ENCODE peak calls at places on chromosomes 16 and 17, in seven cellular contexts. K is fibroblast of lung, M is GM23248, B is mammary epithelial cell, U is hepatocyte, H is HCT116, V is MM.1S. S is an unnamed sample.
A peak's percentile ranks its signal among the peaks of the same experiment; 100 is the strongest.

GRCh38 chr17:40563371-40564052 is 1.8 kb downstream of the CCR7 start:
- DNase-seq in M (no peak), U (no peak), V (no peak), B (no peak), H (no peak), K (no peak), S (no peak)

GRCh38 chr16:81624718-81625543 is 154.2 kb upstream of the PLCG2 start:
- DNase-seq in K (no peak), V (no peak), B (peak; percentile 86), H (no peak), M (peak; percentile 52), U (no peak), S (no peak)

GRCh38 chr16:68972008-68972407 is 128.7 kb downstream of the TANGO6 start:
- DNase-seq in H (no peak), K (no peak), M (no peak), B (no peak), V (no peak), U (no peak), S (no peak)

GRCh38 chr16:14289692-14290340 is 218.7 kb downstream of the MRTFB start:
- DNase-seq in U (no peak), V (peak; percentile 46), H (peak; percentile 64), K (peak; percentile 40), B (no peak), M (peak; percentile 25), S (peak; percentile 54)

GRCh38 chr16:57146735-57147134 is 39.1 kb downstream of the PSME3IP1 start:
- DNase-seq in K (no peak), M (peak; percentile 24), H (no peak), V (no peak), B (no peak), U (no peak), S (peak; percentile 52)

GRCh38 chr16:754208-755097 is 6.1 kb upstream of the MSLN start:
- DNase-seq in U (no peak), B (no peak), H (no peak), M (no peak), V (no peak), K (no peak), S (no peak)

GRCh38 chr17:71039391-71039790 is 870.1 kb downstream of the KCNJ2 start:
- DNase-seq in M (no peak), K (no peak), B (no peak), V (no peak), U (no peak), H (no peak), S (no peak)

GRCh38 chr17:56835259-56835575 is 1.3 kb downstream of the DGKE start:
- DNase-seq in B (no peak), H (no peak), V (no peak), U (no peak), K (peak; percentile 4), M (no peak), S (no peak)

GRCh38 chr17:1067282-1067956 is 70.5 kb downstream of the TIMM22 start:
- DNase-seq in B (peak; percentile 84), H (no peak), U (peak; percentile 50), K (peak; percentile 21), M (no peak), V (no peak), S (no peak)

GRCh38 chr17:82949361-82949760 is 109.5 kb upstream of the ZNF750 start:
- DNase-seq in H (no peak), B (no peak), V (no peak), M (no peak), U (no peak), K (no peak), S (no peak)

GRCh38 chr17:65142247-65142646 is 5.1 kb downstream of the RGS9 start:
- DNase-seq in B (no peak), V (no peak), U (no peak), H (no peak), K (no peak), M (no peak), S (no peak)

GRCh38 chr17:65131946-65132345 is 5.2 kb upstream of the RGS9 start:
- DNase-seq in V (no peak), U (peak; percentile 59), K (peak; percentile 80), H (no peak), B (peak; percentile 49), M (peak; percentile 96), S (no peak)

GRCh38 chr17:65139045-65139764 is 2.0 kb downstream of the RGS9 start:
- DNase-seq in K (no peak), H (no peak), M (no peak), V (no peak), U (no peak), B (no peak), S (no peak)

GRCh38 chr17:65134035-65134434 is 3.1 kb upstream of the RGS9 start:
- DNase-seq in K (no peak), M (no peak), H (no peak), V (no peak), U (no peak), B (no peak), S (no peak)

DNA sequence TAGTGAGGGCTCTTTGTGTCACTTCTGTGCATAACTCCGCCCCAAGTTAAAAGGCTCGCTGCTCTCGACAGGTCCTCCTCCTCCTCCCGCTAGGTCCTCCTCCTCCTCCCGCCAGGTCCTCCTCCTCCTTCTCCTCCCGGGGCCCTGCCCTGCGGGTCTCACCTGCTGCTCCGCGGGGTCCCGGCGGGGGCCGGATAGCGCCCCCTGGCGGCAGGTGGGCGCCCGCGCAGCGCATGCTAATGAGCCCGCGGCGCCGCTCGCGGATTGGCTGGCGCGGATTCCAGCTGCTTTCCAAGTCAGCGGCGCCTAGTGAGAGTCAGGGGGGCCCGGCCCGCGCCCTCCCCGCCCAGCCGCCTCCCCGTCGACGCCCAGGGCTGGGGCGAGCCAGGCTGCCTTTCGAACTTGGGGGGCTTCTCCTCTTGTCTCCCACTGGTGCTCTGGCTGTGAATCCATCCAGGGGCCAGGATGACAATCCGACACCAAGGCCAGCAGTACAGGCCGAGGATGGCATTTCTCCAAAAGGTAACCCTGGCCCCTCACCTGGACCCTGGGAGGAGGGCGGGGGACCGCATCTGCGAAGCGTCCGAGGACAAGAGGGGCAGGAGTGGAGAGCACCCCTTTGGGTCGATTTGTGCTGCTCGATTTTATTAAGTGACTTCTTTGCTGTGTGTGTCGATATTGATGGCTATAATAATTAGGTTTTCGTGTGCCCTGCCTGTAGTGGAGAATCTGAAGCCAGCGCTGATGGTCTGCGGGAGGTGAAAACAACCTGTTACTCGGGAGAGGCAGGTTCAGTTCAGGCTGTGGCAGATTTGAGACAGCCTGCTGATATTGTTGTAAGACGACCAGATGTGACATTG is at the start of gene RGS9:
- DNase-seq in V (peak; percentile 87), M (peak; percentile 78), B (peak; percentile 65), H (peak; percentile 84), U (peak; percentile 90), K (peak; percentile 57), S (peak; percentile 74)
- TF ChIP-seq EZH2 in V (no peak), M (no peak), B (no peak), H (no peak), U (no peak), K (peak; percentile 72), S (no peak)

GRCh38 chr17:15943971-15944719 is 785 bp upstream of the ADORA2B start:
- DNase-seq in H (no peak), V (no peak), B (no peak), M (no peak), K (no peak), U (no peak), S (no peak)

GRCh38 chr17:15945493-15946209 is 721 bp downstream of the ADORA2B start:
- DNase-seq in M (peak; percentile 69), H (no peak), V (no peak), B (peak; percentile 36), U (no peak), K (peak; percentile 37), S (no peak)

GRCh38 chr17:15947331-15947730 is 2.4 kb downstream of the ADORA2B start:
- DNase-seq in B (peak; percentile 90), K (peak; percentile 59), V (no peak), M (peak; percentile 81), H (no peak), U (no peak), S (no peak)

GRCh38 chr17:15946611-15947120 is 1.7 kb downstream of the ADORA2B start:
- DNase-seq in V (no peak), K (peak; percentile 34), B (no peak), U (no peak), H (no peak), M (peak; percentile 28), S (no peak)

DNA sequence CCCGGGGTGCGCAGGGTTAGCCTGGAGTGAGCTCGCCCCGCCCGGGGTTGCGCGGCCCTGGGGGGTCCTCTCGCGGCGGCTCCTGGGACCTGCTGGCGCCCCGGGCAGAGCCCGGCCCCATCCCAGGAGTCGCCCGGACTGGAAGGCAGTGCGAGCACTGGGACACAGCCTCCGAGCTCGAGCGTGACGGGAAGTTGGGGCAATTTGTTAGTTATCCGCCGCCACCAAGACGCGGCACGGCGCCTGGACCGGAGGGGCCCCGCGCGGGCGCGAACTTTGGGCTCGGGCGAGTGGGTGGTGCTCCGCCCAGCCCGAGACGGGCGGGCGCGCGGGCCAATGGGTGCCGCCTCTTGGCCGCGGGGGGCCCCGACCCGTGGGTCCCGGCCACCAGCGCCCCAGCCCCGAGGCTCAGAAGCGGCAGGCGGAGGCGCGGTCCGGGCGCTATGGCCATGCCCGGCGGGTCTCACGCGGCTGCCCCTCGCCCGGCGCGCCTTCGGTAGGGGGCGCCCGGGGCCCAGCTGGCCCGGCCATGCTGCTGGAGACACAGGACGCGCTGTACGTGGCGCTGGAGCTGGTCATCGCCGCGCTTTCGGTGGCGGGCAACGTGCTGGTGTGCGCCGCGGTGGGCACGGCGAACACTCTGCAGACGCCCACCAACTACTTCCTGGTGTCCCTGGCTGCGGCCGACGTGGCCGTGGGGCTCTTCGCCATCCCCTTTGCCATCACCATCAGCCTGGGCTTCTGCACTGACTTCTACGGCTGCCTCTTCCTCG is at the start of gene ADORA2B:
- DNase-seq in K (peak; percentile 75), H (no peak), V (no peak), B (peak; percentile 70), U (peak; percentile 80), M (peak; percentile 85), S (peak; percentile 74)
- TF ChIP-seq EZH2 in K (no peak), H (no peak), V (no peak), B (no peak), U (no peak), M (no peak), S (no peak)

DNA sequence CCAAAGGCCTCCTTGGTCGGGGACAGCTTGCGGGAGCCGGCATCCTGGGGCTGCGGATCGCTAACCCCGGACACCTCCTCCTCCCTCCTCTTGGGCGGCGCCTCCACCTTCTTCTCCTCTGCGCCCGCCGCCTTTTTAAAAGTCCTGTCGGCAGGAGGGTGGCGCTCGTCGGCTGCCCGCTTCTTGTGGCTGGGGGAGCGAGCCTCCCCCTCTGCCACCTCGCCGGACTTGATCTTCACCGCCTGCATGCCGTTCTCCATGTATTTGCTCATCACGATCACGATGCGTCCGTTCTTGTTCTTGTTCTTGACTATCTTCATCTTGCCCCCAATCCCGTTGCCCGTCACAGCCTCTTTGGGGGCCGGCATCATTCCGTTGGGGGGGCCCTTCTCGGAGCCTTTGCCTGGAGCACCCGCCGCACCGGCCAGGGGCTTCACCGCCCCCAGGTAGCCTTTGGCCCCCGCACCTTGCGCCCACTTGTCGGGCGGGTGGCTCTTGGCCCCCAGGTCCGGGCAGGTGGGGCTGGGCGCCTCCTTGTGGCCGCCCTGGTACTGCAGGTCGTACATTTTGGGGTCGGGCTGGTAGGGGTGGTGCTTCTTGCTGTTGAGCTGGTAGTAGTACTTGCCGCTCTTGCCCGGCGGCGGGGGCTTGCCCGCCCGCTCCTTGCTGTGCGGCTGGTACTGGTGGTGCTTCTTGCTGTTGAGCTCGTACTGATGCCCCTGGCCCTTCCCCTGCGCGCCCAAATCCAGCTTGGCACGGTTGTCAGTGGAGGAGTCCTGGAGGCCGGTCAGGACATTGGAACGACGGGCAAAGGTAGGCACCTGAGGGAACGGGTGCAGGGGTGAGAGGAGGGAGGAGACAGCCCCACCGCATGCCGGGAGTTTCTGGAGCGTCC is 4.4 kb downstream of the CBX4 start:
- DNase-seq in K (no peak), B (no peak), V (no peak), H (no peak), U (peak; percentile 26), M (no peak), S (peak; percentile 57)
- TF ChIP-seq EZH2 in K (no peak), B (no peak), V (no peak), H (no peak), U (no peak), M (no peak), S (no peak)

GRCh38 chr16:2682209-2683021 is at the start of gene KCTD5:
- DNase-seq in M (peak; percentile 98), V (peak; percentile 96), U (peak; percentile 98), B (peak; percentile 94), K (peak; percentile 97), H (peak; percentile 93), S (peak; percentile 97)
- TF ChIP-seq EZH2 in M (no peak), V (no peak), U (no peak), B (no peak), K (no peak), H (no peak), S (no peak)

S was measured in A673.